ENCODE peak calls at places on chromosomes 4 and X, in nine cellular contexts. One of them, this sample, is unnamed.

GRCh38 chr4:149884529-149885206 is 69.0 kb upstream of the IQCM start:
- DNase-seq in endothelial cell: no peak
- DNase-seq in WERI-Rb-1: no peak
- DNase-seq in GM12865: no peak
- DNase-seq in fibroblast of pulmonary artery: no peak
- DNase-seq in AG09309: no peak
- DNase-seq in right lobe of liver: no peak
- DNase-seq in Caco-2: no peak
- DNase-seq in bronchial epithelial cell: peak; percentile 41
- DNase-seq in this sample: no peak

GRCh38 chr4:6475492-6476020 is 3.1 kb upstream of the PPP2R2C start:
- DNase-seq in endothelial cell: no peak
- DNase-seq in WERI-Rb-1: no peak
- DNase-seq in GM12865: no peak
- DNase-seq in fibroblast of pulmonary artery: no peak
- DNase-seq in AG09309: no peak
- DNase-seq in right lobe of liver: no peak
- DNase-seq in Caco-2: no peak
- DNase-seq in bronchial epithelial cell: no peak
- DNase-seq in this sample: no peak

GRCh38 chr4:1746919-1747602 is 25.7 kb downstream of the TACC3 start:
- DNase-seq in endothelial cell: no peak
- DNase-seq in WERI-Rb-1: peak; percentile 70
- DNase-seq in GM12865: no peak
- DNase-seq in fibroblast of pulmonary artery: no peak
- DNase-seq in AG09309: no peak
- DNase-seq in right lobe of liver: no peak
- DNase-seq in Caco-2: no peak
- DNase-seq in bronchial epithelial cell: no peak
- DNase-seq in this sample: no peak

GRCh38 chr4:147969573-147969972 is 237.7 kb downstream of the ARHGAP10 start:
- DNase-seq in endothelial cell: no peak
- DNase-seq in WERI-Rb-1: no peak
- DNase-seq in GM12865: peak; percentile 18
- DNase-seq in fibroblast of pulmonary artery: no peak
- DNase-seq in AG09309: no peak
- DNase-seq in right lobe of liver: no peak
- DNase-seq in Caco-2: no peak
- DNase-seq in bronchial epithelial cell: no peak
- DNase-seq in this sample: no peak

GRCh38 chr4:152534541-152535231 is 1.2 kb downstream of the FBXW7 start:
- DNase-seq in endothelial cell: peak; percentile 62
- DNase-seq in WERI-Rb-1: peak; percentile 44
- DNase-seq in GM12865: peak; percentile 57
- DNase-seq in fibroblast of pulmonary artery: peak; percentile 21
- DNase-seq in AG09309: no peak
- DNase-seq in right lobe of liver: peak; percentile 62
- DNase-seq in Caco-2: no peak
- DNase-seq in bronchial epithelial cell: no peak
- DNase-seq in this sample: peak; percentile 59

GRCh38 chr4:38565271-38566199 is 98.5 kb upstream of the KLF3 start:
- DNase-seq in endothelial cell: no peak
- DNase-seq in WERI-Rb-1: no peak
- DNase-seq in GM12865: no peak
- DNase-seq in fibroblast of pulmonary artery: peak; percentile 60
- DNase-seq in AG09309: no peak
- DNase-seq in right lobe of liver: peak; percentile 19
- DNase-seq in Caco-2: no peak
- DNase-seq in bronchial epithelial cell: peak; percentile 92
- DNase-seq in this sample: no peak

GRCh38 chrX:106613277-106613676 is 1.5 kb downstream of the RADX start:
- DNase-seq in endothelial cell: no peak
- DNase-seq in WERI-Rb-1: no peak
- DNase-seq in GM12865: no peak
- DNase-seq in fibroblast of pulmonary artery: no peak
- DNase-seq in AG09309: no peak
- DNase-seq in right lobe of liver: no peak
- DNase-seq in Caco-2: no peak
- DNase-seq in bronchial epithelial cell: no peak
- DNase-seq in this sample: no peak

GRCh38 chr4:180150818-180151217 is 2092.4 kb upstream of the TENM3 start:
- DNase-seq in endothelial cell: no peak
- DNase-seq in WERI-Rb-1: no peak
- DNase-seq in GM12865: no peak
- DNase-seq in fibroblast of pulmonary artery: no peak
- DNase-seq in AG09309: no peak
- DNase-seq in right lobe of liver: no peak
- DNase-seq in Caco-2: no peak
- DNase-seq in bronchial epithelial cell: peak; percentile 32
- DNase-seq in this sample: no peak

GRCh38 chrX:47927212-47927611 is 76.6 kb downstream of the ZNF182 start:
- DNase-seq in endothelial cell: no peak
- DNase-seq in WERI-Rb-1: no peak
- DNase-seq in GM12865: no peak
- DNase-seq in fibroblast of pulmonary artery: no peak
- DNase-seq in AG09309: no peak
- DNase-seq in right lobe of liver: no peak
- DNase-seq in Caco-2: no peak
- DNase-seq in bronchial epithelial cell: no peak
- DNase-seq in this sample: no peak

GRCh38 chrX:46642145-46642544 is 68.6 kb downstream of the CHST7 start:
- DNase-seq in endothelial cell: no peak
- DNase-seq in WERI-Rb-1: no peak
- DNase-seq in GM12865: peak; percentile 47
- DNase-seq in fibroblast of pulmonary artery: peak; percentile 54
- DNase-seq in AG09309: no peak
- DNase-seq in right lobe of liver: no peak
- DNase-seq in Caco-2: no peak
- DNase-seq in bronchial epithelial cell: no peak
- DNase-seq in this sample: no peak

GRCh38 chr4:23856630-23857029 is 33.2 kb downstream of the PPARGC1A start:
- DNase-seq in endothelial cell: no peak
- DNase-seq in WERI-Rb-1: no peak
- DNase-seq in GM12865: no peak
- DNase-seq in fibroblast of pulmonary artery: no peak
- DNase-seq in AG09309: no peak
- DNase-seq in right lobe of liver: peak; percentile 68
- DNase-seq in Caco-2: no peak
- DNase-seq in bronchial epithelial cell: no peak
- DNase-seq in this sample: no peak

GRCh38 chr4:158374318-158374717 is 147.4 kb upstream of the RXFP1 start:
- DNase-seq in endothelial cell: no peak
- DNase-seq in WERI-Rb-1: no peak
- DNase-seq in GM12865: no peak
- DNase-seq in fibroblast of pulmonary artery: no peak
- DNase-seq in AG09309: no peak
- DNase-seq in right lobe of liver: no peak
- DNase-seq in Caco-2: no peak
- DNase-seq in bronchial epithelial cell: peak; percentile 85
- DNase-seq in this sample: no peak

GRCh38 chr4:128287159-128287870 is at the start of gene PGRMC2:
- DNase-seq in endothelial cell: no peak
- DNase-seq in WERI-Rb-1: peak; percentile 58
- DNase-seq in GM12865: no peak
- DNase-seq in fibroblast of pulmonary artery: peak; percentile 35
- DNase-seq in AG09309: no peak
- DNase-seq in right lobe of liver: no peak
- DNase-seq in Caco-2: peak; percentile 50
- DNase-seq in bronchial epithelial cell: no peak
- DNase-seq in this sample: no peak

GRCh38 chr4:140271553-140271952 is 101.9 kb upstream of the SCOC start:
- DNase-seq in endothelial cell: no peak
- DNase-seq in WERI-Rb-1: no peak
- DNase-seq in GM12865: no peak
- DNase-seq in fibroblast of pulmonary artery: no peak
- DNase-seq in AG09309: no peak
- DNase-seq in right lobe of liver: no peak
- DNase-seq in Caco-2: no peak
- DNase-seq in bronchial epithelial cell: no peak
- DNase-seq in this sample: no peak

GRCh38 chr4:168584321-168584771 is 87.5 kb downstream of the PALLD start:
- DNase-seq in endothelial cell: no peak
- DNase-seq in WERI-Rb-1: no peak
- DNase-seq in GM12865: no peak
- DNase-seq in fibroblast of pulmonary artery: no peak
- DNase-seq in AG09309: peak; percentile 29
- DNase-seq in right lobe of liver: no peak
- DNase-seq in Caco-2: no peak
- DNase-seq in bronchial epithelial cell: peak; percentile 56
- DNase-seq in this sample: no peak

GRCh38 chr4:7781993-7782392 is 157.7 kb downstream of the AFAP1 start:
- DNase-seq in endothelial cell: no peak
- DNase-seq in WERI-Rb-1: no peak
- DNase-seq in GM12865: no peak
- DNase-seq in fibroblast of pulmonary artery: no peak
- DNase-seq in AG09309: no peak
- DNase-seq in right lobe of liver: no peak
- DNase-seq in Caco-2: no peak
- DNase-seq in bronchial epithelial cell: no peak
- DNase-seq in this sample: no peak

GRCh38 chr4:143207555-143207954 is 22.8 kb downstream of the USP38 start:
- DNase-seq in endothelial cell: no peak
- DNase-seq in WERI-Rb-1: no peak
- DNase-seq in GM12865: no peak
- DNase-seq in fibroblast of pulmonary artery: peak; percentile 52
- DNase-seq in AG09309: no peak
- DNase-seq in right lobe of liver: no peak
- DNase-seq in Caco-2: no peak
- DNase-seq in bronchial epithelial cell: peak; percentile 40
- DNase-seq in this sample: no peak
- TF ChIP-seq CTCF in endothelial cell: no peak
- TF ChIP-seq CTCF in WERI-Rb-1: no peak
- TF ChIP-seq CTCF in GM12865: no peak
- TF ChIP-seq CTCF in fibroblast of pulmonary artery: peak; percentile 32
- TF ChIP-seq CTCF in AG09309: peak; percentile 30
- TF ChIP-seq CTCF in right lobe of liver: peak; percentile 14
- TF ChIP-seq CTCF in Caco-2: peak; percentile 35
- TF ChIP-seq CTCF in bronchial epithelial cell: peak; percentile 35
- TF ChIP-seq CTCF in this sample: no peak

DNA sequence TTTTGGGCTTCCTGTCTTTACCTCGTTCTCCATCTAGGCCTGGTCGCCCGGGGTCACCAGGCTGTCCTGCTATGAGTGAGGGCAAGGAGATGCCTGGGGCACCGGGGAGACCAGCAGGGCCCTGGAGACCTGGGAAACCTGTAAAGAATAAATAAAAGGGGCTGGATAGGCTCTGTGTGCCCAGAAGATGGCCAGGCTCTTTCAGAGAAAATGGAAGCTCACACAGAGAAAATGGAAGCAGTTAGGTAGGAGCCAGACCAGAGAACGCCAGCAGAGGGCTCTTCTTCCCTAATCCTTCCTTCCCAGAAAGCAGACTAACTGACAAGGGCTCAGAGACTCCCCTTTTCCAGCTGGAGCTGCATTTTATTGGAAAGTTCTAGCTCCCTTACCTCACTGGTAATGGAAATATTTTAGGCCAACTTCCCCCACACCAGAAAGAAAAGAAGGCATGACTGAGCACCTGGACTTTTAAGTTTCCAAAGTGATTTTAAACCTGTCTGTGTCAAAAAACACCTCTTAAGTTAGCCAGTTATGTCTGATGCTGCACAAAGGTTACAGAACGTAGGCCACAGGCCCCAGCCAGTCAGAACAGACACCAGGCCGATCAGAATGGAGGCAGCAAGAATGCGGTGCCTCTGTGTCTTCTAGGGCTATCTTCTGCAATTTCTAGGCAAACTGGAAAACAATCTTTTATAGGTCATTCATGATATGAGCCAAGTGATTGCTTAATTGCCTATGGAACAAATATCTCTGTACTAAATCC is 74.0 kb downstream of the ATG4A start:
- DNase-seq in endothelial cell: peak; percentile 15
- DNase-seq in WERI-Rb-1: peak; percentile 10
- DNase-seq in GM12865: peak; percentile 0
- DNase-seq in fibroblast of pulmonary artery: peak; percentile 72
- DNase-seq in AG09309: no peak
- DNase-seq in right lobe of liver: no peak
- DNase-seq in Caco-2: no peak
- DNase-seq in bronchial epithelial cell: no peak
- DNase-seq in this sample: peak; percentile 20
- TF ChIP-seq CTCF in endothelial cell: no peak
- TF ChIP-seq CTCF in WERI-Rb-1: peak; percentile 66
- TF ChIP-seq CTCF in GM12865: no peak
- TF ChIP-seq CTCF in fibroblast of pulmonary artery: peak; percentile 59
- TF ChIP-seq CTCF in AG09309: peak; percentile 64
- TF ChIP-seq CTCF in right lobe of liver: no peak
- TF ChIP-seq CTCF in Caco-2: peak; percentile 25
- TF ChIP-seq CTCF in bronchial epithelial cell: peak; percentile 54
- TF ChIP-seq CTCF in this sample: peak; percentile 56

DNA sequence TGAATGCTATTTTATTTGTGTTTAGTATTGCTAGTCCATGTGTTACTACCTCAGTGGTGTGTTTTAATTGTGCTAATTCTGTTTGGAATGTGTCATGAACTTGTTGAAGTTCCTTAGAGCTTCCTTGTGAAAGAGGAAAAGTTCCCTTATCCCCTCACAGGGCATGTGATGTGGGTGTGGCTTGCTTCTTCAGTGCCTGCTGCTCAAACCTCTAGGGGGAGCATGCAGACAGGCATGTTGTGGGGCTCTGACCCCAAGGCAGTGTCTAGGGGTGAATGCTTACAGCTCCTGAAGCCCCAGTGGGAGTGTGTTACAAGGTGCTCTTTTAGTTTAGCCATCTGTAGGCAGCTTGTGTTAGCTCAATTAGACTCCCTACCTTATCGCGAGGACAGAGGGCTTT is 86.5 kb downstream of the MAGED4 start:
- DNase-seq in endothelial cell: peak; percentile 15
- DNase-seq in WERI-Rb-1: peak; percentile 18
- DNase-seq in GM12865: peak; percentile 3
- DNase-seq in fibroblast of pulmonary artery: peak; percentile 2
- DNase-seq in AG09309: no peak
- DNase-seq in right lobe of liver: no peak
- DNase-seq in Caco-2: no peak
- DNase-seq in bronchial epithelial cell: peak; percentile 20
- DNase-seq in this sample: peak; percentile 16
- TF ChIP-seq CTCF in endothelial cell: no peak
- TF ChIP-seq CTCF in WERI-Rb-1: peak; percentile 41
- TF ChIP-seq CTCF in GM12865: peak; percentile 17
- TF ChIP-seq CTCF in fibroblast of pulmonary artery: peak; percentile 28
- TF ChIP-seq CTCF in AG09309: peak; percentile 30
- TF ChIP-seq CTCF in right lobe of liver: no peak
- TF ChIP-seq CTCF in Caco-2: no peak
- TF ChIP-seq CTCF in bronchial epithelial cell: peak; percentile 10
- TF ChIP-seq CTCF in this sample: peak; percentile 29

DNA sequence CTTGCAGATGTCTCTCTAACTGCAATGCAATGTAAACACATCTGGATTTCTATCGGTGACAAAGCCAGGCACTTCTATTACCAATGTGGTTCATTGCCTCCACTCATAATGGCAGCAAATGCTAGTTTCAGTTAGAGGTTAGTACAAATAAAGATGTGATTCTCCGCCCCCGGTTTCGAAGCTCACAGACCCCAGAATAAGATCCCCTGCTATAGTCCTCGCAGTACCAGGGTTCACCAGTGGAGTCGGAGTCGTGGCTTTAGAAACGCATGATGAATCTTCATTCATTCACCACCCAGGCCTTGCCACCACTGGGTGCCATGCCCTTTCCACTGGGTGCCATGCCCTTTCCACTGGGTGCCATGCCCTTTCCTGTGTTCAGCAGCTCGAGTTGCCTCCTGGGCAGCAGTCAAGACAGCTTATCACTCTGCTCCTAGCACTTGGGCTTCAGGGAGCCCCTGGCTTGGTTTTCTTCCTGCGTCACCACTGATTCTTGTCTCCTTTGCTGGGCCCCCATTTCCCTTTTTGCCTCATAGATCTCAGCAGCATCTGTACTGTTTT is 3.5 kb upstream of the NAA10 start:
- DNase-seq in endothelial cell: no peak
- DNase-seq in WERI-Rb-1: peak; percentile 18
- DNase-seq in GM12865: no peak
- DNase-seq in fibroblast of pulmonary artery: no peak
- DNase-seq in AG09309: no peak
- DNase-seq in right lobe of liver: no peak
- DNase-seq in Caco-2: no peak
- DNase-seq in bronchial epithelial cell: no peak
- DNase-seq in this sample: no peak
- TF ChIP-seq CTCF in endothelial cell: no peak
- TF ChIP-seq CTCF in WERI-Rb-1: peak; percentile 14
- TF ChIP-seq CTCF in GM12865: no peak
- TF ChIP-seq CTCF in fibroblast of pulmonary artery: peak; percentile 1
- TF ChIP-seq CTCF in AG09309: no peak
- TF ChIP-seq CTCF in right lobe of liver: no peak
- TF ChIP-seq CTCF in Caco-2: no peak
- TF ChIP-seq CTCF in bronchial epithelial cell: no peak
- TF ChIP-seq CTCF in this sample: no peak

This sample was measured in nephron progenitor cell.